ENCODE peak calls at places on chromosomes 2 and 18, in nine cellular contexts. One of them, this sample, is unnamed.
A peak's percentile ranks its signal among the peaks of the same experiment; 100 is the strongest.

GRCh38 chr2:231245253-231246094 is 47.0 kb downstream of the ARMC9 start:
- DNase-seq in HEK293T: no peak
- DNase-seq in GM23338: no peak
- DNase-seq in MM.1S: no peak
- DNase-seq in hippocampal formation: no peak
- DNase-seq in stimulated activated CD4-positive, alpha-beta T cell treated with anti-CD3 and anti-CD28 coated beads, Interleukin-15, amount 100 ng/mL, for 24 hours: no peak
- DNase-seq in foreskin fibroblast: no peak
- DNase-seq in activated T-helper 1 cell treated with Interleukin-2 at 50 U/mL for 16 hours: no peak
- DNase-seq in activated CD8-positive, alpha-beta T cell treated with anti-CD3 and anti-CD28 coated beads for 36 hours: no peak
- DNase-seq in this sample: no peak

GRCh38 chr18:58887613-58887963 is 22.9 kb downstream of the ZNF532 start:
- DNase-seq in GM23338: no peak
- DNase-seq in hippocampal formation: no peak
- DNase-seq in stimulated activated CD4-positive, alpha-beta T cell treated with anti-CD3 and anti-CD28 coated beads, Interleukin-15, amount 100 ng/mL, for 24 hours: peak; percentile 37
- DNase-seq in activated CD8-positive, alpha-beta T cell treated with anti-CD3 and anti-CD28 coated beads for 36 hours: peak; percentile 52
- DNase-seq in HEK293T: no peak
- DNase-seq in MM.1S: peak; percentile 77
- DNase-seq in activated T-helper 1 cell treated with Interleukin-2 at 50 U/mL for 16 hours: no peak
- DNase-seq in foreskin fibroblast: no peak
- DNase-seq in this sample: peak; percentile 43

GRCh38 chr18:14912967-14913366 is 165.0 kb downstream of the ANKRD30B start:
- DNase-seq in MM.1S: no peak
- DNase-seq in stimulated activated CD4-positive, alpha-beta T cell treated with anti-CD3 and anti-CD28 coated beads, Interleukin-15, amount 100 ng/mL, for 24 hours: no peak
- DNase-seq in hippocampal formation: no peak
- DNase-seq in activated CD8-positive, alpha-beta T cell treated with anti-CD3 and anti-CD28 coated beads for 36 hours: no peak
- DNase-seq in activated T-helper 1 cell treated with Interleukin-2 at 50 U/mL for 16 hours: no peak
- DNase-seq in GM23338: no peak
- DNase-seq in HEK293T: no peak
- DNase-seq in foreskin fibroblast: no peak
- DNase-seq in this sample: no peak

GRCh38 chr2:238099709-238100048 is 461 bp upstream of the ESPNL start:
- DNase-seq in activated CD8-positive, alpha-beta T cell treated with anti-CD3 and anti-CD28 coated beads for 36 hours: no peak
- DNase-seq in HEK293T: no peak
- DNase-seq in activated T-helper 1 cell treated with Interleukin-2 at 50 U/mL for 16 hours: no peak
- DNase-seq in GM23338: no peak
- DNase-seq in stimulated activated CD4-positive, alpha-beta T cell treated with anti-CD3 and anti-CD28 coated beads, Interleukin-15, amount 100 ng/mL, for 24 hours: no peak
- DNase-seq in hippocampal formation: no peak
- DNase-seq in foreskin fibroblast: no peak
- DNase-seq in MM.1S: no peak
- DNase-seq in this sample: no peak

GRCh38 chr2:191126386-191126785 is 24.4 kb downstream of the STAT4 start:
- DNase-seq in activated T-helper 1 cell treated with Interleukin-2 at 50 U/mL for 16 hours: no peak
- DNase-seq in foreskin fibroblast: no peak
- DNase-seq in hippocampal formation: no peak
- DNase-seq in HEK293T: no peak
- DNase-seq in GM23338: no peak
- DNase-seq in activated CD8-positive, alpha-beta T cell treated with anti-CD3 and anti-CD28 coated beads for 36 hours: peak; percentile 61
- DNase-seq in MM.1S: no peak
- DNase-seq in stimulated activated CD4-positive, alpha-beta T cell treated with anti-CD3 and anti-CD28 coated beads, Interleukin-15, amount 100 ng/mL, for 24 hours: no peak
- DNase-seq in this sample: peak; percentile 16

GRCh38 chr2:113025751-113026150 is 20.5 kb downstream of the IL36A start:
- DNase-seq in MM.1S: no peak
- DNase-seq in activated T-helper 1 cell treated with Interleukin-2 at 50 U/mL for 16 hours: no peak
- DNase-seq in foreskin fibroblast: no peak
- DNase-seq in stimulated activated CD4-positive, alpha-beta T cell treated with anti-CD3 and anti-CD28 coated beads, Interleukin-15, amount 100 ng/mL, for 24 hours: no peak
- DNase-seq in HEK293T: no peak
- DNase-seq in hippocampal formation: no peak
- DNase-seq in GM23338: no peak
- DNase-seq in activated CD8-positive, alpha-beta T cell treated with anti-CD3 and anti-CD28 coated beads for 36 hours: no peak
- DNase-seq in this sample: no peak

GRCh38 chr2:4635289-4635688 is 931.9 kb downstream of the DCDC2C start:
- DNase-seq in stimulated activated CD4-positive, alpha-beta T cell treated with anti-CD3 and anti-CD28 coated beads, Interleukin-15, amount 100 ng/mL, for 24 hours: no peak
- DNase-seq in GM23338: no peak
- DNase-seq in hippocampal formation: no peak
- DNase-seq in foreskin fibroblast: no peak
- DNase-seq in HEK293T: no peak
- DNase-seq in activated CD8-positive, alpha-beta T cell treated with anti-CD3 and anti-CD28 coated beads for 36 hours: no peak
- DNase-seq in activated T-helper 1 cell treated with Interleukin-2 at 50 U/mL for 16 hours: no peak
- DNase-seq in MM.1S: no peak
- DNase-seq in this sample: no peak

GRCh38 chr2:98374958-98375570 is 28.8 kb downstream of the CNGA3 start:
- DNase-seq in MM.1S: no peak
- DNase-seq in activated CD8-positive, alpha-beta T cell treated with anti-CD3 and anti-CD28 coated beads for 36 hours: no peak
- DNase-seq in hippocampal formation: no peak
- DNase-seq in GM23338: no peak
- DNase-seq in HEK293T: no peak
- DNase-seq in activated T-helper 1 cell treated with Interleukin-2 at 50 U/mL for 16 hours: no peak
- DNase-seq in stimulated activated CD4-positive, alpha-beta T cell treated with anti-CD3 and anti-CD28 coated beads, Interleukin-15, amount 100 ng/mL, for 24 hours: no peak
- DNase-seq in foreskin fibroblast: no peak
- DNase-seq in this sample: no peak

GRCh38 chr2:151238527-151239487 is 22.9 kb downstream of the RBM43 start:
- DNase-seq in HEK293T: peak; percentile 69
- DNase-seq in hippocampal formation: peak; percentile 64
- DNase-seq in activated T-helper 1 cell treated with Interleukin-2 at 50 U/mL for 16 hours: no peak
- DNase-seq in foreskin fibroblast: peak; percentile 81
- DNase-seq in GM23338: peak; percentile 82
- DNase-seq in activated CD8-positive, alpha-beta T cell treated with anti-CD3 and anti-CD28 coated beads for 36 hours: peak; percentile 59
- DNase-seq in stimulated activated CD4-positive, alpha-beta T cell treated with anti-CD3 and anti-CD28 coated beads, Interleukin-15, amount 100 ng/mL, for 24 hours: peak; percentile 31
- DNase-seq in MM.1S: peak; percentile 51
- DNase-seq in this sample: peak; percentile 55

GRCh38 chr2:121504316-121504715 is 26.4 kb upstream of the RNU4ATAC start:
- DNase-seq in HEK293T: no peak
- DNase-seq in hippocampal formation: no peak
- DNase-seq in stimulated activated CD4-positive, alpha-beta T cell treated with anti-CD3 and anti-CD28 coated beads, Interleukin-15, amount 100 ng/mL, for 24 hours: no peak
- DNase-seq in GM23338: no peak
- DNase-seq in activated T-helper 1 cell treated with Interleukin-2 at 50 U/mL for 16 hours: no peak
- DNase-seq in activated CD8-positive, alpha-beta T cell treated with anti-CD3 and anti-CD28 coated beads for 36 hours: no peak
- DNase-seq in MM.1S: no peak
- DNase-seq in foreskin fibroblast: no peak
- DNase-seq in this sample: no peak

GRCh38 chr2:75522543-75523312 is 38.0 kb downstream of the EVA1A start:
- DNase-seq in HEK293T: no peak
- DNase-seq in hippocampal formation: no peak
- DNase-seq in activated CD8-positive, alpha-beta T cell treated with anti-CD3 and anti-CD28 coated beads for 36 hours: no peak
- DNase-seq in stimulated activated CD4-positive, alpha-beta T cell treated with anti-CD3 and anti-CD28 coated beads, Interleukin-15, amount 100 ng/mL, for 24 hours: no peak
- DNase-seq in activated T-helper 1 cell treated with Interleukin-2 at 50 U/mL for 16 hours: no peak
- DNase-seq in foreskin fibroblast: no peak
- DNase-seq in GM23338: no peak
- DNase-seq in MM.1S: no peak
- DNase-seq in this sample: no peak

GRCh38 chr2:233838726-233839446 is 15.4 kb downstream of the HJURP start:
- DNase-seq in GM23338: no peak
- DNase-seq in HEK293T: no peak
- DNase-seq in activated CD8-positive, alpha-beta T cell treated with anti-CD3 and anti-CD28 coated beads for 36 hours: no peak
- DNase-seq in activated T-helper 1 cell treated with Interleukin-2 at 50 U/mL for 16 hours: no peak
- DNase-seq in hippocampal formation: no peak
- DNase-seq in foreskin fibroblast: no peak
- DNase-seq in stimulated activated CD4-positive, alpha-beta T cell treated with anti-CD3 and anti-CD28 coated beads, Interleukin-15, amount 100 ng/mL, for 24 hours: no peak
- DNase-seq in MM.1S: no peak
- DNase-seq in this sample: no peak

GRCh38 chr2:29233428-29233827 is 118.2 kb downstream of the CLIP4 start:
- DNase-seq in stimulated activated CD4-positive, alpha-beta T cell treated with anti-CD3 and anti-CD28 coated beads, Interleukin-15, amount 100 ng/mL, for 24 hours: no peak
- DNase-seq in activated T-helper 1 cell treated with Interleukin-2 at 50 U/mL for 16 hours: no peak
- DNase-seq in GM23338: no peak
- DNase-seq in MM.1S: no peak
- DNase-seq in hippocampal formation: no peak
- DNase-seq in activated CD8-positive, alpha-beta T cell treated with anti-CD3 and anti-CD28 coated beads for 36 hours: no peak
- DNase-seq in HEK293T: no peak
- DNase-seq in foreskin fibroblast: no peak
- DNase-seq in this sample: no peak

GRCh38 chr18:79509536-79509930 is 113.8 kb downstream of the NFATC1 start:
- DNase-seq in foreskin fibroblast: no peak
- DNase-seq in MM.1S: no peak
- DNase-seq in hippocampal formation: no peak
- DNase-seq in activated CD8-positive, alpha-beta T cell treated with anti-CD3 and anti-CD28 coated beads for 36 hours: peak; percentile 0
- DNase-seq in HEK293T: no peak
- DNase-seq in stimulated activated CD4-positive, alpha-beta T cell treated with anti-CD3 and anti-CD28 coated beads, Interleukin-15, amount 100 ng/mL, for 24 hours: no peak
- DNase-seq in activated T-helper 1 cell treated with Interleukin-2 at 50 U/mL for 16 hours: no peak
- DNase-seq in GM23338: no peak
- DNase-seq in this sample: no peak

GRCh38 chr2:162243305-162243693 is at the start of gene FAP:
- DNase-seq in activated T-helper 1 cell treated with Interleukin-2 at 50 U/mL for 16 hours: no peak
- DNase-seq in GM23338: no peak
- DNase-seq in MM.1S: no peak
- DNase-seq in hippocampal formation: no peak
- DNase-seq in foreskin fibroblast: peak; percentile 86
- DNase-seq in activated CD8-positive, alpha-beta T cell treated with anti-CD3 and anti-CD28 coated beads for 36 hours: no peak
- DNase-seq in stimulated activated CD4-positive, alpha-beta T cell treated with anti-CD3 and anti-CD28 coated beads, Interleukin-15, amount 100 ng/mL, for 24 hours: no peak
- DNase-seq in HEK293T: no peak
- DNase-seq in this sample: no peak

GRCh38 chr2:12554235-12555011 is 162.3 kb upstream of the TRIB2 start:
- DNase-seq in activated T-helper 1 cell treated with Interleukin-2 at 50 U/mL for 16 hours: no peak
- DNase-seq in hippocampal formation: no peak
- DNase-seq in HEK293T: no peak
- DNase-seq in MM.1S: no peak
- DNase-seq in GM23338: no peak
- DNase-seq in activated CD8-positive, alpha-beta T cell treated with anti-CD3 and anti-CD28 coated beads for 36 hours: no peak
- DNase-seq in stimulated activated CD4-positive, alpha-beta T cell treated with anti-CD3 and anti-CD28 coated beads, Interleukin-15, amount 100 ng/mL, for 24 hours: no peak
- DNase-seq in foreskin fibroblast: no peak
- DNase-seq in this sample: no peak

GRCh38 chr2:17319090-17319489 is 199.2 kb downstream of the RAD51AP2 start:
- DNase-seq in hippocampal formation: no peak
- DNase-seq in foreskin fibroblast: no peak
- DNase-seq in HEK293T: no peak
- DNase-seq in GM23338: no peak
- DNase-seq in activated CD8-positive, alpha-beta T cell treated with anti-CD3 and anti-CD28 coated beads for 36 hours: no peak
- DNase-seq in stimulated activated CD4-positive, alpha-beta T cell treated with anti-CD3 and anti-CD28 coated beads, Interleukin-15, amount 100 ng/mL, for 24 hours: no peak
- DNase-seq in MM.1S: no peak
- DNase-seq in activated T-helper 1 cell treated with Interleukin-2 at 50 U/mL for 16 hours: no peak
- DNase-seq in this sample: no peak

GRCh38 chr2:181810823-181811695 is 80.5 kb upstream of the ITPRID2 start:
- DNase-seq in foreskin fibroblast: peak; percentile 78
- DNase-seq in activated T-helper 1 cell treated with Interleukin-2 at 50 U/mL for 16 hours: no peak
- DNase-seq in MM.1S: no peak
- DNase-seq in activated CD8-positive, alpha-beta T cell treated with anti-CD3 and anti-CD28 coated beads for 36 hours: no peak
- DNase-seq in HEK293T: no peak
- DNase-seq in hippocampal formation: no peak
- DNase-seq in stimulated activated CD4-positive, alpha-beta T cell treated with anti-CD3 and anti-CD28 coated beads, Interleukin-15, amount 100 ng/mL, for 24 hours: peak; percentile 5
- DNase-seq in GM23338: no peak
- DNase-seq in this sample: peak; percentile 37

GRCh38 chr2:148507970-148508369 is 136.6 kb upstream of the EPC2 start:
- DNase-seq in activated CD8-positive, alpha-beta T cell treated with anti-CD3 and anti-CD28 coated beads for 36 hours: no peak
- DNase-seq in hippocampal formation: no peak
- DNase-seq in HEK293T: no peak
- DNase-seq in foreskin fibroblast: no peak
- DNase-seq in stimulated activated CD4-positive, alpha-beta T cell treated with anti-CD3 and anti-CD28 coated beads, Interleukin-15, amount 100 ng/mL, for 24 hours: no peak
- DNase-seq in activated T-helper 1 cell treated with Interleukin-2 at 50 U/mL for 16 hours: no peak
- DNase-seq in MM.1S: no peak
- DNase-seq in GM23338: peak; percentile 33
- DNase-seq in this sample: no peak

GRCh38 chr18:58135170-58135569 is 91.1 kb downstream of the NEDD4L start:
- DNase-seq in MM.1S: peak; percentile 38
- DNase-seq in stimulated activated CD4-positive, alpha-beta T cell treated with anti-CD3 and anti-CD28 coated beads, Interleukin-15, amount 100 ng/mL, for 24 hours: no peak
- DNase-seq in activated CD8-positive, alpha-beta T cell treated with anti-CD3 and anti-CD28 coated beads for 36 hours: peak; percentile 59
- DNase-seq in foreskin fibroblast: peak; percentile 74
- DNase-seq in activated T-helper 1 cell treated with Interleukin-2 at 50 U/mL for 16 hours: no peak
- DNase-seq in hippocampal formation: no peak
- DNase-seq in GM23338: no peak
- DNase-seq in HEK293T: no peak
- DNase-seq in this sample: peak; percentile 15

GRCh38 chr18:47968721-47969120 is 38.3 kb upstream of the SMAD2 start:
- DNase-seq in activated T-helper 1 cell treated with Interleukin-2 at 50 U/mL for 16 hours: no peak
- DNase-seq in activated CD8-positive, alpha-beta T cell treated with anti-CD3 and anti-CD28 coated beads for 36 hours: no peak
- DNase-seq in MM.1S: no peak
- DNase-seq in HEK293T: no peak
- DNase-seq in GM23338: no peak
- DNase-seq in foreskin fibroblast: no peak
- DNase-seq in stimulated activated CD4-positive, alpha-beta T cell treated with anti-CD3 and anti-CD28 coated beads, Interleukin-15, amount 100 ng/mL, for 24 hours: no peak
- DNase-seq in hippocampal formation: no peak
- DNase-seq in this sample: no peak

GRCh38 chr2:11213090-11213638 is 57.9 kb downstream of the SLC66A3 start:
- DNase-seq in foreskin fibroblast: no peak
- DNase-seq in activated T-helper 1 cell treated with Interleukin-2 at 50 U/mL for 16 hours: no peak
- DNase-seq in HEK293T: no peak
- DNase-seq in activated CD8-positive, alpha-beta T cell treated with anti-CD3 and anti-CD28 coated beads for 36 hours: no peak
- DNase-seq in GM23338: no peak
- DNase-seq in stimulated activated CD4-positive, alpha-beta T cell treated with anti-CD3 and anti-CD28 coated beads, Interleukin-15, amount 100 ng/mL, for 24 hours: no peak
- DNase-seq in MM.1S: no peak
- DNase-seq in hippocampal formation: no peak
- DNase-seq in this sample: no peak

GRCh38 chr2:133044556-133044955 is 374.6 kb upstream of the LYPD1 start:
- DNase-seq in activated T-helper 1 cell treated with Interleukin-2 at 50 U/mL for 16 hours: no peak
- DNase-seq in GM23338: no peak
- DNase-seq in MM.1S: no peak
- DNase-seq in stimulated activated CD4-positive, alpha-beta T cell treated with anti-CD3 and anti-CD28 coated beads, Interleukin-15, amount 100 ng/mL, for 24 hours: no peak
- DNase-seq in foreskin fibroblast: no peak
- DNase-seq in activated CD8-positive, alpha-beta T cell treated with anti-CD3 and anti-CD28 coated beads for 36 hours: no peak
- DNase-seq in hippocampal formation: no peak
- DNase-seq in HEK293T: no peak
- DNase-seq in this sample: no peak

GRCh38 chr2:28300921-28301341 is 91.7 kb upstream of the FOSL2 start:
- DNase-seq in MM.1S: no peak
- DNase-seq in activated CD8-positive, alpha-beta T cell treated with anti-CD3 and anti-CD28 coated beads for 36 hours: no peak
- DNase-seq in stimulated activated CD4-positive, alpha-beta T cell treated with anti-CD3 and anti-CD28 coated beads, Interleukin-15, amount 100 ng/mL, for 24 hours: no peak
- DNase-seq in HEK293T: no peak
- DNase-seq in hippocampal formation: no peak
- DNase-seq in GM23338: no peak
- DNase-seq in activated T-helper 1 cell treated with Interleukin-2 at 50 U/mL for 16 hours: no peak
- DNase-seq in foreskin fibroblast: peak; percentile 45
- DNase-seq in this sample: no peak

This sample was measured in DND-41.